ENCODE peak calls at places on chromosomes 1 and 21, in seven cellular contexts. J is GM20000, U is NCI-H1694 treated with DMSO at 0.1 percent for 48 hours, A is hippocampal formation, N is PC-9, O is activated T-cell treated with anti-CD3 and anti-CD28 coated beads for 24 hours, P is foreskin melanocyte. H is an unnamed sample.

GRCh38 chr1:150626150-150626549 is 3.3 kb downstream of the ENSA start:
- DNase-seq in J (no peak), U (no peak), A (peak), N (no peak), O (no peak), P (no peak), H (no peak)

GRCh38 chr1:182962554-182963115 is 9.7 kb upstream of the SHCBP1L start:
- DNase-seq in J (peak), U (peak), A (peak), N (peak), O (peak), P (peak), H (no peak)

GRCh38 chr1:197924516-197925123 is 7.4 kb downstream of the LHX9 start:
- DNase-seq in J (peak), U (peak), A (peak), N (peak), O (no peak), P (no peak), H (no peak)

GRCh38 chr1:247113094-247113497 is 8.9 kb upstream of the ZNF669 start:
- DNase-seq in J (no peak), U (no peak), A (no peak), N (peak), O (no peak), P (no peak), H (no peak)

GRCh38 chr1:40532844-40533424 is 1.5 kb downstream of the ZNF684 start:
- DNase-seq in J (peak), U (peak), A (peak), N (peak), O (peak), P (peak), H (no peak)

GRCh38 chr21:42578034-42578433 is 64.4 kb downstream of the SLC37A1 start:
- DNase-seq in J (no peak), U (no peak), A (no peak), N (no peak), O (no peak), P (no peak), H (no peak)

GRCh38 chr1:15760520-15761211 is 2.1 kb downstream of the FBLIM1 start:
- DNase-seq in J (peak), U (no peak), A (no peak), N (peak), O (no peak), P (peak), H (no peak)

GRCh38 chr1:26787381-26787705 is 407 bp upstream of the PIGV start:
- DNase-seq in J (peak), U (no peak), A (no peak), N (no peak), O (no peak), P (no peak), H (peak)

GRCh38 chr1:154998818-154999650 is 3.6 kb upstream of the ZBTB7B start:
- DNase-seq in J (peak), U (peak), A (peak), N (no peak), O (peak), P (peak), H (peak)

GRCh38 chr1:224503161-224504118 is 68.8 kb upstream of the WDR26 start:
- DNase-seq in J (peak), U (peak), A (peak), N (peak), O (no peak), P (peak), H (no peak)

GRCh38 chr21:33987461-33987860 is 71.9 kb upstream of the ATP5PO start:
- DNase-seq in J (no peak), U (no peak), A (no peak), N (no peak), O (no peak), P (no peak), H (no peak)

GRCh38 chr1:171911506-171911905 is 70.2 kb downstream of the DNM3 start:
- DNase-seq in J (no peak), U (no peak), A (no peak), N (no peak), O (no peak), P (no peak), H (no peak)

GRCh38 chr1:19397217-19397945 is 85.3 kb downstream of the SLC66A1 start:
- DNase-seq in J (no peak), U (no peak), A (no peak), N (no peak), O (no peak), P (no peak), H (no peak)

GRCh38 chr1:36384542-36385409 is 948 bp downstream of the STK40 start:
- DNase-seq in J (peak), U (no peak), A (peak), N (peak), O (no peak), P (peak), H (no peak)

GRCh38 chr1:204408074-204408507 is 3.5 kb downstream of the PPP1R15B start:
- DNase-seq in J (no peak), U (no peak), A (peak), N (peak), O (no peak), P (no peak), H (no peak)

GRCh38 chr1:153957744-153958110 is 685 bp downstream of the CRTC2 start:
- DNase-seq in J (peak), U (peak), A (no peak), N (no peak), O (no peak), P (no peak), H (no peak)

GRCh38 chr1:46204406-46204742 is 1.2 kb downstream of the LURAP1 start:
- DNase-seq in J (no peak), U (no peak), A (peak), N (no peak), O (no peak), P (no peak), H (no peak)

GRCh38 chr1:37811027-37811655 is 3.1 kb upstream of the YRDC start:
- DNase-seq in J (peak), U (peak), A (peak), N (peak), O (peak), P (peak), H (peak)

GRCh38 chr21:33289199-33289819 is 23.1 kb downstream of the IL10RB start:
- DNase-seq in J (no peak), U (no peak), A (no peak), N (no peak), O (no peak), P (no peak), H (no peak)

GRCh38 chr1:188557052-188557451 is 1728.3 kb downstream of the PLA2G4A start:
- DNase-seq in J (no peak), U (no peak), A (no peak), N (no peak), O (no peak), P (no peak), H (no peak)

GRCh38 chr1:1293618-1294249 is 13.5 kb downstream of the SCNN1D start:
- DNase-seq in J (no peak), U (no peak), A (no peak), N (no peak), O (no peak), P (no peak), H (no peak)